ENCODE peak calls at places on chromosomes 11 and 22, in eight cellular contexts. I, V, D, L, B, C, Z and M are unnamed samples.

GRCh38 chr11:123434911-123435310 is 4.8 kb downstream of the GRAMD1B start:
- DNase-seq in B (no peak), Z (no peak), L (peak; percentile 87), V (no peak), D (no peak), C (no peak), I (no peak), M (no peak)

GRCh38 chr11:105960252-105961245 is 61.5 kb downstream of the MSANTD4 start:
- DNase-seq in V (no peak), L (peak; percentile 39), D (no peak), B (no peak), C (no peak), Z (no peak), I (no peak), M (peak; percentile 15)

GRCh38 chr11:76371170-76371569 is 9.8 kb downstream of the THAP12 start:
- DNase-seq in C (peak; percentile 86), V (peak; percentile 47), L (no peak), D (no peak), B (peak; percentile 43), Z (no peak), I (peak; percentile 26), M (no peak)

GRCh38 chr22:19287889-19288288 is 3.6 kb downstream of the CLTCL1 start:
- DNase-seq in B (peak; percentile 73), V (no peak), C (peak; percentile 81), I (no peak), D (no peak), Z (no peak), L (no peak), M (no peak)

GRCh38 chr11:40302669-40303068 is 1156.8 kb downstream of the LRRC4C start:
- DNase-seq in Z (no peak), B (peak; percentile 28), D (no peak), L (no peak), C (peak; percentile 20), V (no peak), I (no peak), M (no peak)

GRCh38 chr11:36363361-36364272 is 67.5 kb downstream of the PRR5L start:
- DNase-seq in B (no peak), C (no peak), V (no peak), Z (no peak), I (no peak), L (peak; percentile 69), D (no peak), M (no peak)

GRCh38 chr11:133243832-133244231 is 288.5 kb downstream of the OPCML start:
- DNase-seq in D (no peak), L (peak; percentile 9), B (no peak), Z (no peak), V (no peak), I (no peak), C (no peak), M (no peak)

GRCh38 chr11:36469063-36469462 is 41.0 kb downstream of the TRAF6 start:
- DNase-seq in C (peak; percentile 14), B (no peak), D (no peak), V (no peak), L (peak; percentile 55), Z (no peak), I (peak; percentile 13), M (no peak)

GRCh38 chr11:37371346-37371970 is 773.4 kb upstream of the RAG2 start:
- DNase-seq in L (no peak), V (no peak), C (no peak), D (no peak), B (no peak), Z (no peak), I (no peak), M (no peak)

GRCh38 chr11:77473001-77473800 is 693 bp downstream of the PAK1 start:
- DNase-seq in V (no peak), I (peak; percentile 42), Z (no peak), D (peak; percentile 83), C (no peak), B (no peak), L (peak; percentile 75), M (peak; percentile 31)

GRCh38 chr11:97419729-97420128 is 1029.9 kb downstream of the JRKL start:
- DNase-seq in I (no peak), V (no peak), Z (no peak), C (no peak), L (no peak), B (no peak), D (no peak), M (no peak)

GRCh38 chr22:23856721-23857605 is 712 bp upstream of the SLC2A11 start:
- DNase-seq in Z (no peak), B (no peak), D (peak; percentile 77), L (peak; percentile 75), C (peak; percentile 29), V (no peak), I (no peak), M (no peak)

GRCh38 chr11:10355257-10355661 is 50.4 kb downstream of the ADM start:
- DNase-seq in C (peak; percentile 87), V (no peak), I (no peak), D (no peak), L (no peak), B (no peak), Z (no peak), M (no peak)

GRCh38 chr11:86816251-86816726 is 15.9 kb downstream of the PRSS23 start:
- DNase-seq in D (no peak), B (peak; percentile 37), Z (no peak), C (peak; percentile 36), I (no peak), V (no peak), L (no peak), M (no peak)

GRCh38 chr11:10087621-10088225 is 206.3 kb downstream of the SBF2 start:
- DNase-seq in V (no peak), L (no peak), B (no peak), C (no peak), Z (no peak), D (no peak), I (no peak), M (no peak)

GRCh38 chr22:38609371-38609770 is 39.4 kb upstream of the DMC1 start:
- DNase-seq in L (no peak), I (no peak), V (no peak), B (no peak), Z (no peak), D (no peak), C (no peak), M (no peak)

GRCh38 chr11:33899383-33900037 is 7.6 kb upstream of the LMO2 start:
- DNase-seq in L (peak; percentile 29), V (peak; percentile 61), Z (no peak), B (no peak), I (no peak), C (peak; percentile 83), D (no peak), M (no peak)

GRCh38 chr11:31844351-31844750 is 33.2 kb upstream of the PAX6 start:
- DNase-seq in L (no peak), C (peak; percentile 17), D (no peak), V (no peak), B (peak; percentile 46), Z (no peak), I (no peak), M (no peak)

GRCh38 chr22:45102896-45103420 is 60.8 kb upstream of the NUP50 start:
- DNase-seq in Z (no peak), L (no peak), B (no peak), I (no peak), C (no peak), V (no peak), D (no peak), M (no peak)

GRCh38 chr11:45477588-45477987 is 187.8 kb downstream of the CHST1 start:
- DNase-seq in L (no peak), D (no peak), C (no peak), I (no peak), B (no peak), V (no peak), Z (no peak), M (no peak)

GRCh38 chr22:46465348-46465725 is 72.1 kb downstream of the CELSR1 start:
- DNase-seq in D (peak; percentile 80), I (no peak), B (no peak), L (no peak), Z (no peak), V (no peak), C (no peak), M (no peak)

GRCh38 chr22:49305966-49306631 is 521.6 kb downstream of the BRD1 start:
- DNase-seq in L (no peak), V (no peak), Z (no peak), I (no peak), B (no peak), C (no peak), D (peak; percentile 53), M (no peak)

GRCh38 chr22:27662359-27663030 is 139.1 kb downstream of the MN1 start:
- DNase-seq in Z (no peak), L (no peak), C (no peak), I (no peak), B (no peak), D (no peak), V (no peak), M (no peak)

GRCh38 chr11:81219661-81220060 is 1514.0 kb downstream of the FAM181B start:
- DNase-seq in Z (no peak), I (no peak), L (no peak), C (no peak), B (no peak), D (no peak), V (no peak), M (no peak)

GRCh38 chr11:7278314-7278917 is 26.7 kb downstream of the SYT9 start:
- DNase-seq in L (peak; percentile 65), C (peak; percentile 44), V (peak; percentile 0), I (no peak), D (no peak), B (peak; percentile 9), Z (no peak), M (no peak)

GRCh38 chr22:26339755-26340154 is 89.3 kb upstream of the ASPHD2 start:
- DNase-seq in C (no peak), Z (no peak), V (no peak), D (no peak), B (no peak), L (no peak), I (no peak), M (no peak)

GRCh38 chr22:49014227-49015201 is 813.2 kb downstream of the BRD1 start:
- DNase-seq in B (no peak), C (no peak), I (no peak), V (no peak), D (peak; percentile 56), L (no peak), Z (no peak), M (no peak)

GRCh38 chr11:112248216-112248615 is 12.4 kb downstream of the PLET1 start:
- DNase-seq in D (no peak), I (no peak), B (no peak), V (no peak), L (no peak), Z (no peak), C (peak; percentile 64), M (no peak)

GRCh38 chr22:43881091-43882061 is 10.4 kb downstream of the PNPLA5 start:
- DNase-seq in I (no peak), Z (no peak), B (no peak), L (no peak), V (no peak), D (peak; percentile 60), C (no peak), M (no peak)

GRCh38 chr11:81030186-81030585 is 1589.4 kb upstream of the TENM4 start:
- DNase-seq in L (no peak), B (no peak), D (no peak), Z (no peak), I (no peak), C (peak; percentile 1), V (no peak), M (no peak)

GRCh38 chr11:110130642-110131238 is 37.5 kb downstream of the ZC3H12C start:
- DNase-seq in I (no peak), V (no peak), D (no peak), Z (no peak), C (no peak), L (peak; percentile 93), B (no peak), M (no peak)

GRCh38 chr22:35352214-35353111 is 28.4 kb upstream of the HMOX1 start:
- DNase-seq in Z (no peak), V (no peak), I (peak; percentile 60), C (peak; percentile 25), B (no peak), L (peak; percentile 74), D (peak; percentile 90), M (no peak)

GRCh38 chr11:125337836-125338235 is 158.2 kb downstream of the FEZ1 start:
- DNase-seq in C (peak; percentile 14), V (no peak), I (no peak), L (no peak), D (peak; percentile 31), Z (no peak), B (no peak), M (no peak)

GRCh38 chr22:31603081-31603525 is 58.9 kb downstream of the PISD start:
- DNase-seq in C (no peak), V (no peak), L (no peak), Z (no peak), D (no peak), I (no peak), B (no peak), M (no peak)